ENCODE peak calls at places on chromosomes 2 and 18, in nine cellular contexts. E is kidney; R is IMR-90; O is right cardiac atrium; H is mesenchymal stem cell; Q is body of pancreas; B is K562; J is CD4-positive, alpha-beta T cell; F is pancreas. I is an unnamed sample.
A peak's percentile ranks its signal among the peaks of the same experiment; 100 is the strongest.

GRCh38 chr18:55407191-55407590 is 180.8 kb downstream of the TCF4 start:
- DNase-seq in E (no peak), R (no peak), O (no peak), H (no peak), Q (no peak), B (no peak), J (no peak), F (no peak), I (no peak)

GRCh38 chr2:157185828-157186227 is 71.7 kb upstream of the GALNT5 start:
- DNase-seq in E (no peak), R (peak; percentile 74), O (no peak), H (peak; percentile 29), Q (no peak), B (no peak), J (no peak), F (no peak), I (no peak)

GRCh38 chr2:172869861-172870260 is 134.2 kb downstream of the RAPGEF4 start:
- DNase-seq in E (no peak), R (no peak), O (no peak), H (no peak), Q (no peak), B (no peak), J (no peak), F (no peak), I (no peak)

GRCh38 chr2:179861777-179862117 is 335 bp upstream of the ZNF385B start:
- DNase-seq in E (no peak), R (peak; percentile 5), O (no peak), H (peak; percentile 23), Q (no peak), B (no peak), J (no peak), F (no peak), I (no peak)

GRCh38 chr2:20516291-20516645 is 69.4 kb downstream of the RHOB start:
- DNase-seq in E (no peak), R (no peak), O (peak; percentile 18), H (no peak), Q (no peak), B (no peak), J (no peak), F (no peak), I (no peak)

GRCh38 chr2:224217962-224218347 is 178.9 kb upstream of the SERPINE2 start:
- DNase-seq in E (no peak), R (peak; percentile 90), O (no peak), H (no peak), Q (no peak), B (no peak), J (no peak), F (no peak), I (no peak)

GRCh38 chr2:169693344-169693743 is 861 bp downstream of the CFAP210 start:
- DNase-seq in E (no peak), R (no peak), O (no peak), H (peak; percentile 30), Q (no peak), B (peak; percentile 27), J (no peak), F (no peak), I (no peak)

GRCh38 chr2:127810156-127810636 is 775 bp downstream of the WDR33 start:
- DNase-seq in E (no peak), R (peak; percentile 28), O (no peak), H (peak; percentile 54), Q (no peak), B (no peak), J (no peak), F (no peak), I (no peak)

GRCh38 chr2:80930777-80931176 is 626.2 kb upstream of the LRRTM1 start:
- DNase-seq in E (no peak), R (no peak), O (no peak), H (no peak), Q (no peak), B (no peak), J (no peak), F (no peak), I (no peak)
- H3K9me3 ChIP-seq in E (peaks cover 7% of the 10 kb centered on the region), R (peaks cover 8% of the 10 kb centered on the region), O (no peaks in the 10 kb centered on the region), H (peaks cover 41% of the 10 kb centered on the region), Q (no peaks in the 10 kb centered on the region), B (peaks cover 6% of the 10 kb centered on the region), J (no peaks in the 10 kb centered on the region), F (no peaks in the 10 kb centered on the region), I (peaks cover 5% of the 10 kb centered on the region)

GRCh38 chr2:94758546-94758945 is 112.7 kb upstream of the TEKT4 start:
- DNase-seq in E (no peak), R (no peak), O (no peak), H (no peak), Q (no peak), B (no peak), J (no peak), F (no peak), I (no peak)

GRCh38 chr2:94759211-94759610 is 112.0 kb upstream of the TEKT4 start:
- DNase-seq in E (no peak), R (no peak), O (no peak), H (no peak), Q (no peak), B (peak; percentile 24), J (no peak), F (no peak), I (no peak)

DNA sequence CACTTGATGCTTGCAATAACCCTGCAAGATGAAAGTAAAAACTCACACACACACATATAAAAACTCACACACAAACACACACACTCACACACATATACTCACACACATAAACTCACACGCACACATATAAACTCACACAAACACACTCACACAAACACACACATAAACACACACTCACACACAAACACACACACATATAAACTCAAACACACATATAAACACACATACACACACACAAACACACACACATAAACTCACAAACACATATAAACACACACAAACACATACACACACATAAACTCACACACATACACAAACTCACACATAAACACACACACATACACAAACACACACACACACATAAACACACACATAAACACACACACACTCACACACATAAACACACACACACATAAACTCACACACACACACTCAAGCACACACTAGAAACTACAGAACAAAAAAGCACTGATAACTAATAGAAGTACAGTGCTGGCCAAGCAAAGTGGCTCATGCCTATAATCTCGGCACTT is 117.7 kb upstream of the TEKT4 start:
- DNase-seq in E (no peak), R (no peak), O (no peak), H (no peak), Q (no peak), B (no peak), J (no peak), F (no peak), I (no peak)
- H3K9me3 ChIP-seq in E (no peaks in the 10 kb centered on the region), R (no peaks in the 10 kb centered on the region), O (no peaks in the 10 kb centered on the region), H (no peaks in the 10 kb centered on the region), Q (no peaks in the 10 kb centered on the region), B (no peaks in the 10 kb centered on the region), J (no peaks in the 10 kb centered on the region), F (no peaks in the 10 kb centered on the region), I (no peaks in the 10 kb centered on the region)

GRCh38 chr2:13109516-13109915 is 392.8 kb downstream of the TRIB2 start:
- DNase-seq in E (no peak), R (no peak), O (no peak), H (no peak), Q (no peak), B (no peak), J (no peak), F (no peak), I (no peak)
- H3K9me3 ChIP-seq in E (no peaks in the 10 kb centered on the region), R (no peaks in the 10 kb centered on the region), O (no peaks in the 10 kb centered on the region), H (no peaks in the 10 kb centered on the region), Q (no peaks in the 10 kb centered on the region), B (peaks cover 2% of the 10 kb centered on the region), J (no peaks in the 10 kb centered on the region), F (no peaks in the 10 kb centered on the region), I (no peaks in the 10 kb centered on the region)

DNA sequence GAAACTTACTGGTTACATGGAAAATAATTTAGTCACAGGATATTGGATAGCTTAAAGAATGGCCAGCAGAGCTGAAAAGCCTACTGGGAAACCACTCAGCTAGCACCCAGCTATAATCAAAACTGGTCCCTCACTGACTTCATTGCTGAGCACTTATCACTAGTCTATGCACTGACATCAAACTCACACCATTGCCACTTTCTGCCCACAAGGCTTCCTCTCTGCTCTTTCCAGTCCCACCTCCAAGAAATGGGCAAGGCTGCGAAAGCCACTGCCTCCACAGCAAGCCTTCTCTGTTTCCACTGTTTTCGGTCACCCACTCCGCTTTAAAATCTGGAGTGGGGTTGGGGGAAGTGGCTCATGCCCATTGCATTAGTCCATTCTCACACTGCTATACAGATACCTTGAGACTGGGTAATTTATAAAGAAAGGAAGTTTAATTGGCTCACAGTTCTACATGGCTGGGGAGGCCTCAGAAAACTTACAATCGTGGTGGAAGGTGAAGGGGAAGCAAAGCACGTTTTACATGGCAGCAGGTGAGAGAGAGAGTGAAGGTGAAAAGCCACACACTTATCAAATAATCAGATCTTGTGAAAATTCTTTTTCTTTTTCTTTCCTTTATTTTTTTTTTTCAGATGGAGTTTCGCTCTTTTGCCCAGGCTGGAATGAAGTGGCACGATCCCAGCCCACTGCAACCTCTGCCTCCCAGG is 77.0 kb upstream of the CERS6 start:
- DNase-seq in E (no peak), R (no peak), O (no peak), H (no peak), Q (no peak), B (no peak), J (no peak), F (no peak), I (no peak)
- H3K9me3 ChIP-seq in E (no peaks in the 10 kb centered on the region), R (no peaks in the 10 kb centered on the region), O (no peaks in the 10 kb centered on the region), H (no peaks in the 10 kb centered on the region), Q (no peaks in the 10 kb centered on the region), B (no peaks in the 10 kb centered on the region), J (no peaks in the 10 kb centered on the region), F (no peaks in the 10 kb centered on the region), I (no peaks in the 10 kb centered on the region)

GRCh38 chr2:108946442-108946841 is 42.6 kb downstream of the EDAR start:
- DNase-seq in E (no peak), R (no peak), O (no peak), H (no peak), Q (no peak), B (no peak), J (no peak), F (no peak), I (no peak)

GRCh38 chr2:108949316-108950299 is 39.4 kb downstream of the EDAR start:
- DNase-seq in E (no peak), R (no peak), O (no peak), H (no peak), Q (no peak), B (no peak), J (no peak), F (no peak), I (no peak)

GRCh38 chr2:108945969-108946368 is 43.1 kb downstream of the EDAR start:
- DNase-seq in E (peak; percentile 86), R (no peak), O (peak; percentile 91), H (no peak), Q (peak; percentile 67), B (no peak), J (no peak), F (no peak), I (no peak)

GRCh38 chr2:108947271-108947907 is 41.6 kb downstream of the EDAR start:
- DNase-seq in E (no peak), R (no peak), O (no peak), H (no peak), Q (no peak), B (no peak), J (no peak), F (no peak), I (no peak)

DNA sequence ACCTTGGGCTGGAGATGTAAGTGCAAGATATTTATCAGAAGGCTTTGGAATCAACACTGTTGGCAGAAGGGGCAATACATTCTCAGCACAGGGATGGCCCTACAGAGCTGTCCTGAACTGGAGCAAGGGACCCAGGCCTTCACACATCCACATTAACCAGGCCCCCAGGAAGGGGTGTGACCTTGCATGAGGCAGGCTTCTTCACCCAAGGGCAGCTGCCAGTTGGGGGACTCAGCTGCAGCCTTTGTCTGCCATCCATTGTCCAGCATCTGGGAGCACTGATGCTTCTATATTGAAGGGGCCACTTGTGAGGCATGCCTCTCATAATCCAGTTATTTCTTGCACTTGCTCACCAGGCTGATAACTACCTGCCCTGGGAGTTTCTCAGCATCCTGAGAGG is 38.3 kb downstream of the EDAR start:
- DNase-seq in E (no peak), R (no peak), O (no peak), H (no peak), Q (no peak), B (no peak), J (no peak), F (no peak), I (no peak)
- H3K9me3 ChIP-seq in E (peaks cover 7% of the 10 kb centered on the region), R (peaks cover 10% of the 10 kb centered on the region), O (peaks cover 2% of the 10 kb centered on the region), H (peaks cover 35% of the 10 kb centered on the region), Q (no peaks in the 10 kb centered on the region), B (no peaks in the 10 kb centered on the region), J (peaks cover 36% of the 10 kb centered on the region), F (no peaks in the 10 kb centered on the region), I (no peaks in the 10 kb centered on the region)

I was measured in T-helper 17 cell.